ENCODE peak calls at places on chromosomes 16 and 17, in nine cellular contexts. P is endothelial cell of umbilical vein; F is hepatocyte; S is colonic mucosa; B is CD8-positive, alpha-beta T cell; Z is HCT116; W is heart right ventricle; U is ascending aorta; A is pancreas. C is an unnamed sample. For H3K4me1, the result is how much of the 10 kb centered on the place peaks cover.

GRCh38 chr16:74169687-74170522 is 126.7 kb upstream of the PSMD7 start:
- DNase-seq in P (peak), F (peak), S (peak), B (no peak), Z (no peak), W (no peak), U (no peak), A (peak), C (no peak)

GRCh38 chr16:64450170-64450569 is 671.7 kb downstream of the CDH11 start:
- DNase-seq in P (no peak), F (no peak), S (no peak), B (no peak), Z (no peak), W (no peak), U (no peak), A (no peak), C (peak)

GRCh38 chr17:73705594-73705993 is 61.3 kb upstream of the SDK2 start:
- DNase-seq in P (no peak), F (peak), S (peak), B (no peak), Z (no peak), W (no peak), U (no peak), A (no peak), C (peak)

GRCh38 chr16:8962393-8963009 is 1.2 kb downstream of the USP7 start:
- DNase-seq in P (peak), F (peak), S (peak), B (peak), Z (no peak), W (peak), U (no peak), A (peak), C (peak)

GRCh38 chr17:61731330-61731729 is 132.0 kb downstream of the BRIP1 start:
- DNase-seq in P (peak), F (no peak), S (no peak), B (no peak), Z (no peak), W (no peak), U (no peak), A (no peak), C (no peak)

GRCh38 chr17:50120475-50121253 is 9.3 kb downstream of the SAMD14 start:
- DNase-seq in P (no peak), F (no peak), S (no peak), B (no peak), Z (no peak), W (no peak), U (no peak), A (no peak), C (no peak)

GRCh38 chr17:38797091-38797490 is 2.3 kb downstream of the PIP4K2B start:
- DNase-seq in P (no peak), F (no peak), S (no peak), B (no peak), Z (no peak), W (no peak), U (no peak), A (no peak), C (peak)

GRCh38 chr17:11144358-11145233 is 96.4 kb upstream of the SHISA6 start:
- DNase-seq in P (no peak), F (peak), S (peak), B (no peak), Z (no peak), W (no peak), U (no peak), A (peak), C (peak)

GRCh38 chr17:16926061-16926511 is 45.8 kb downstream of the TNFRSF13B start:
- DNase-seq in P (no peak), F (no peak), S (no peak), B (no peak), Z (no peak), W (no peak), U (no peak), A (no peak), C (no peak)

GRCh38 chr16:62549875-62550274 is 513.6 kb upstream of the CDH8 start:
- DNase-seq in P (no peak), F (no peak), S (no peak), B (no peak), Z (no peak), W (no peak), U (no peak), A (no peak), C (no peak)

GRCh38 chr17:17435323-17435722 is 41.5 kb upstream of the MED9 start:
- DNase-seq in P (peak), F (peak), S (no peak), B (no peak), Z (no peak), W (no peak), U (no peak), A (no peak), C (peak)

GRCh38 chr17:73068322-73069153 is 23.9 kb downstream of the SLC39A11 start:
- DNase-seq in P (peak), F (peak), S (no peak), B (no peak), Z (no peak), W (no peak), U (no peak), A (no peak), C (peak)

GRCh38 chr17:1769826-1770477 is 8.1 kb downstream of the SERPINF1 start:
- DNase-seq in P (no peak), F (peak), S (no peak), B (no peak), Z (no peak), W (no peak), U (no peak), A (no peak), C (peak)

GRCh38 chr16:78925071-78925714 is 675.3 kb downstream of the MAF start:
- DNase-seq in P (no peak), F (no peak), S (peak), B (no peak), Z (peak), W (peak), U (no peak), A (peak), C (no peak)

DNA sequence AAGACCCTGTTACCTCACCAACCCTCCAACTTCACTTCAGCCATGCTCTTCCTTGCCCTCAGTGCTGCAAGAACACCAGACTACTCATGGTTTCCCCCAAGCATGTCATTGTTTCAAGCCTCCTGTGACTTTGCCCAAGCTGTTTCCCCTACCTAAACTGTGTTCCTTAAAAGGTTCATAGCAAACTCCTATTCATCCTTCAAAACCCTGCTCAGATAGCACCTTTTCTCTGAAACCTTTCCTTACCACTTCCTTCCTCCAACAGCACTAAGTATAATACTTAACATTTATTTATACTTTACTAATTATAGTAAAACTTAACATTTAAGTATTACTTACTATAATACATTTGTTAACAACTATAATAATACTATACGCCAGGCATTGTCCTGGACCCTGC is 136.2 kb downstream of the CCT6B start:
- DNase-seq in P (no peak), F (no peak), S (no peak), B (no peak), Z (no peak), W (no peak), U (no peak), A (no peak), C (no peak)
- H3K4me1 ChIP-seq in P (under half), F (under half), S (under half), B (under half), Z (under half), W (under half), U (under half), A (under half), C (under half)

DNA sequence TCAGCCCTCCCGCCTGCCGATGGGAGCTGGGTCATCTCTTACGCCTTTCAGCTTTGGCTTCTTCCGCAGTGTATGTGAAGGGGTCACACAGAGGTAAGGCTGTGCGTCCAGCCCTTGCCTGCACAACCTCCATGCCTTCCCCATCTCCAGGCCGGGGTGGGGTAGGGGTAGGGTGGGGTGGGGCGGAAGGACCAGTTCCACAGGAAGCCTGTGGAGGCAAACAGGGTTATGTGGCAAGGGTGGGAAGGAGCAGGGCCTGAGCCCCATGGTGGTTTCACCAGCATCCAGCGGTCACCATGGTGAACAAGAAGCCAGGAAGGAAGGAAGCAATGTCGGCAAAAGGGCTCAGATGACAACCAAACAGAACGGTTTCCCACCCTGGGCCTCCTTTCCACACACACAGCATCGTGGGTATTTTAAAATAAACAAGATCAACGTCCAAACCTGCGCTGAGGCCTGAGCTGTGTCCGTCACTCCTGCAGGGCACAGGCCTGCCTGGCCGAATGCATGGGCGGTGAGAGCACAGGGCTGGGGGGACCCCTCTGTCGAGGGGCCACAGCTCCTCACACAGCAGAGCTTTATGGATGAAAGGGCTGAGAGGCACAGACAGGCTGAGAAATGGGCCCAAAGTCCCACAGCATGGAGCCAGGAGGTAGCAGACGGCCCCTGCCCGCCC is 80.5 kb downstream of the ZNF778 start:
- DNase-seq in P (no peak), F (no peak), S (no peak), B (no peak), Z (no peak), W (no peak), U (no peak), A (no peak), C (no peak)
- H3K27ac ChIP-seq in P (no peak), F (no peak), S (no peak), B (no peak), Z (peak), W (no peak), U (no peak), A (no peak), C (no peak)

DNA sequence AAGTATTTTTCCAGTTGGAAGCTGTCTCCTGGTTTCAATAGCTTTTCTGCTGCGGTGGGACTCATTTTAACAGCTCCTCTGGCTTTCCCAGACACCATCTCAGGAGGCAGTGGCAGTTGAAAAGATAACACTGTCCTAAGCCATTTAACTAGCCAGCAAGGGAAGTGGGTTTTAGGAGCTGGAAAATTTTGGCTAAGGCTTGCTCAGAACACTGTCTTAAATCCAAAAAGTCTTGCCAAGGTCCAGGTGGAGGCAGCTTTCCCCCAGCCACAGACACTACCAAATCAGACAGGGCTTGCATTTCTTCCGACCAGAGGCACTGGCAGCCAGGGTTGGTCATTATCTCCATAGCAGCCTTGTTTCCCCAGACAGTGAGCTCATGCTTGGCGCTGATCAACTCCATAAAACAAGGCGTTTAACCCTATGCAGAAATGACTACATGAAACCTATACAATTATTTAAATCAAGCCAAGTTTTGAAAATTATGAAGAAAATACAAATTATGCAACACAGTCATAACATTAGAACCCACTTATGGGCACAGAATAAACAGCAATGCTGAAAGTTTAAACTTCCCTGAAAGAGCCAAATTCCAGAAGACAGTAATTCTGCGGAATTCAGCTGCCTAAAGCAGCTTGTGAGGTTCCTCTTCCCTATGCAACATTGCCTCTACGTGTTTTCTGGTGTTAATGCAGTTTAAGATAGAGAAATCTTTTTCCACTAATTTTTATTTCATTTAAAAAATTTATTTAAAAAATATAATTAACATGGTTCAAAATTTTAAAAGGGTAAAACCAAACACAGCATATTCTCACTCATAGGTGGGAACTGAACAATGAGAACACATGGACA is 25.0 kb downstream of the GABARAPL2 start:
- DNase-seq in P (peak), F (peak), S (peak), B (no peak), Z (no peak), W (peak), U (no peak), A (no peak), C (no peak)
- TF ChIP-seq CTCF in P (no peak), F (peak), S (no peak), B (no peak), Z (no peak), W (no peak), U (no peak), A (no peak), C (no peak)

GRCh38 chr17:51677875-51678274 is 417.5 kb downstream of the UTP18 start:
- DNase-seq in P (no peak), F (no peak), S (no peak), B (no peak), Z (no peak), W (no peak), U (no peak), A (no peak), C (no peak)
- H3K4me1 ChIP-seq in P (under half), F (under half), S (under half), B (under half), Z (under half), W (under half), U (under half), A (under half), C (under half)

DNA sequence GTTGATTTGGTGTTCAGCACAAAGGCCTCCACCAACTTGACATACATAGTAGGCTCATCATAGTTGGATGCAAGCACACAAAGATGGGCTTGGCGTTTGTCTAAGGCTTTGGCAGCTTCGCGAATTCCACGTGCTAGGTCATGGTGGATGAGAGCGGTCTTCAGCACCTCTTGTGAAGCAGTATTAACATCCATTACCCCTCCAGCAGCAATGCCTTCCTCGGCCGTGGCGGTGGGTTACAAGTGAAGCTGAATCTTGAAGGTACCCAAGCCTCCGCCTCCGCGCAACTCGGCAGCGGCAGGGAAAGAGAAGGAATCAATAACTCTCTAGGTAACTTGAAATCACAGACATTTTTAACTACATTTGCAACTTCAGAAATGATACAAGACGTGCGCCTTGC is 1.1 kb upstream of the PELP1 start:
- DNase-seq in P (no peak), F (no peak), S (no peak), B (no peak), Z (no peak), W (no peak), U (no peak), A (no peak), C (no peak)
- H3K27ac ChIP-seq in P (no peak), F (no peak), S (no peak), B (no peak), Z (peak), W (no peak), U (no peak), A (no peak), C (no peak)

GRCh38 chr16:87689956-87690465 is 75.8 kb downstream of the KLHDC4 start:
- DNase-seq in P (no peak), F (no peak), S (no peak), B (no peak), Z (no peak), W (no peak), U (no peak), A (no peak), C (no peak)

GRCh38 chr16:87692176-87692575 is 73.6 kb downstream of the KLHDC4 start:
- DNase-seq in P (no peak), F (no peak), S (no peak), B (no peak), Z (no peak), W (no peak), U (no peak), A (no peak), C (no peak)

GRCh38 chr16:87692756-87693155 is 73.0 kb downstream of the KLHDC4 start:
- DNase-seq in P (no peak), F (no peak), S (no peak), B (no peak), Z (no peak), W (no peak), U (no peak), A (no peak), C (no peak)

GRCh38 chr16:87691686-87692079 is 74.1 kb downstream of the KLHDC4 start:
- DNase-seq in P (no peak), F (no peak), S (no peak), B (no peak), Z (no peak), W (no peak), U (no peak), A (no peak), C (no peak)

DNA sequence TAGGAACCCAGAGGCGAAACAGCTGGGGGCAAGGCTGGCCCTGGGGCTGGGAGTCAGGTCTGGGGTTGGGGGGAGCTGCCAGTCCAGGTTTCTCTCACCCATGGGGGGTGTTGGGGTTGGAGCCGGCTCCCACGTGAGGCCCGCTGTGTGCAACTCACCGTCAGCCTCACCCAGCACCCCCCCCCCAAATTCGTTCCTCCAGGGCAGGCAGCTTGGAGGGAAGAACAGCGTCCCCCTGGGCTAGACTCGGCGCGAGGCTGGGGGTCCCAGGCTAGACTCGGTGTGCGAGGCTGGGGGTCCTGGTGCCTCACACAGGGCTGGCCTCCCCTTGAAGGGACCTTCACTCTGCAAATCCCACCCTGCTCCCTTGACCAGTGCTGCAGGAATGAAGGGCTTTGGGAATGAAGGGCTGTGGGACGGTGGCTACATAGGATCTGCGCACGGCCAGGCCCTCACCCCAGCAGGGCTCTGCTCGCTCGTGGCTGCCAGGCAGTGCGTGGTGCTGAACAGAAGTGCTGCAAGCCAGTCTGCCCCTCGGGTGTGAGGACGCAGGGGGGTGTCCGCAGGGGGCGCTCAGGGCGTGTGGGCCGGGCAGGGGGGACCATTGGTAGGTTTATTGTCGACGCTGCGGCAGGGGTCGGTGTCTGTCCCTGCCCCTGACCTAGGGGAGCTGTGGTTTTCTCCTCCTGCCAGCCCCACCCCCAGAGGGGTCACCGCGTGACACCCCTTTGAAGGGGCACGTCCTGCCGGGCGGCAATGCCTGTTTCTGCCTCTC is 74.7 kb downstream of the KLHDC4 start:
- DNase-seq in P (no peak), F (no peak), S (no peak), B (no peak), Z (no peak), W (no peak), U (no peak), A (no peak), C (no peak)
- TF ChIP-seq CTCF in P (no peak), F (no peak), S (no peak), B (no peak), Z (no peak), W (no peak), U (no peak), A (no peak), C (no peak)

C was measured in foreskin keratinocyte.